ENCODE peak calls at places on chromosomes 4 and X, in six cellular contexts. One of them, this sample, is unnamed.

GRCh38 chr4:142411993-142412392 is 434.1 kb downstream of the INPP4B start:
- DNase-seq in HepG2: no peak
- DNase-seq in GM12878: no peak
- DNase-seq in IMR-90: no peak
- DNase-seq in A549: no peak
- DNase-seq in SK-N-SH: no peak
- DNase-seq in this sample: no peak

GRCh38 chrX:46611658-46612362 is 38.2 kb downstream of the CHST7 start:
- DNase-seq in IMR-90: no peak
- DNase-seq in HepG2: no peak
- DNase-seq in GM12878: no peak
- DNase-seq in A549: no peak
- DNase-seq in SK-N-SH: no peak
- DNase-seq in this sample: no peak

GRCh38 chrX:122572461-122572860 is 611.6 kb upstream of the GRIA3 start:
- DNase-seq in IMR-90: peak
- DNase-seq in GM12878: no peak
- DNase-seq in A549: no peak
- DNase-seq in HepG2: no peak
- DNase-seq in SK-N-SH: no peak
- DNase-seq in this sample: no peak

GRCh38 chr4:83217721-83218522 is 66.7 kb downstream of the COQ2 start:
- DNase-seq in GM12878: peak
- DNase-seq in A549: no peak
- DNase-seq in IMR-90: no peak
- DNase-seq in HepG2: no peak
- DNase-seq in SK-N-SH: no peak
- DNase-seq in this sample: no peak

GRCh38 chr4:112938461-112939058 is 110.9 kb upstream of the ANK2 start:
- DNase-seq in GM12878: no peak
- DNase-seq in A549: peak
- DNase-seq in IMR-90: peak
- DNase-seq in HepG2: peak
- DNase-seq in SK-N-SH: peak
- DNase-seq in this sample: no peak

GRCh38 chr4:48698029-48698901 is 81.8 kb downstream of the FRYL start:
- DNase-seq in GM12878: no peak
- DNase-seq in SK-N-SH: no peak
- DNase-seq in IMR-90: peak
- DNase-seq in HepG2: peak
- DNase-seq in A549: peak
- DNase-seq in this sample: no peak

GRCh38 chr4:16693641-16694040 is 204.8 kb downstream of the LDB2 start:
- DNase-seq in SK-N-SH: no peak
- DNase-seq in HepG2: no peak
- DNase-seq in GM12878: no peak
- DNase-seq in IMR-90: no peak
- DNase-seq in A549: no peak
- DNase-seq in this sample: no peak

GRCh38 chrX:136199365-136199764 is 51.8 kb downstream of the MAP7D3 start:
- DNase-seq in IMR-90: peak
- DNase-seq in HepG2: no peak
- DNase-seq in GM12878: no peak
- DNase-seq in A549: no peak
- DNase-seq in SK-N-SH: no peak
- DNase-seq in this sample: no peak

GRCh38 chr4:14749910-14750309 is 252.4 kb upstream of the CPEB2 start:
- DNase-seq in IMR-90: no peak
- DNase-seq in A549: no peak
- DNase-seq in SK-N-SH: peak
- DNase-seq in GM12878: no peak
- DNase-seq in HepG2: no peak
- DNase-seq in this sample: no peak

GRCh38 chr4:137576437-137576836 is 44.1 kb upstream of the PCDH18 start:
- DNase-seq in IMR-90: peak
- DNase-seq in GM12878: no peak
- DNase-seq in HepG2: no peak
- DNase-seq in SK-N-SH: no peak
- DNase-seq in A549: no peak
- DNase-seq in this sample: no peak

GRCh38 chr4:102263024-102263787 is 82.1 kb downstream of the SLC39A8 start:
- DNase-seq in HepG2: peak
- DNase-seq in IMR-90: peak
- DNase-seq in GM12878: no peak
- DNase-seq in SK-N-SH: peak
- DNase-seq in A549: peak
- DNase-seq in this sample: no peak

GRCh38 chr4:37781134-37781455 is 45.4 kb upstream of the PGM2 start:
- DNase-seq in GM12878: no peak
- DNase-seq in HepG2: no peak
- DNase-seq in IMR-90: no peak
- DNase-seq in SK-N-SH: no peak
- DNase-seq in A549: no peak
- DNase-seq in this sample: no peak

GRCh38 chrX:87299563-87300160 is 217.9 kb upstream of the KLHL4 start:
- DNase-seq in A549: no peak
- DNase-seq in GM12878: no peak
- DNase-seq in HepG2: peak
- DNase-seq in SK-N-SH: no peak
- DNase-seq in IMR-90: peak
- DNase-seq in this sample: no peak

GRCh38 chrX:18288716-18289115 is 65.8 kb downstream of the SCML2 start:
- DNase-seq in GM12878: no peak
- DNase-seq in SK-N-SH: no peak
- DNase-seq in HepG2: no peak
- DNase-seq in A549: no peak
- DNase-seq in IMR-90: no peak
- DNase-seq in this sample: no peak

GRCh38 chr4:24197891-24198290 is 308.0 kb upstream of the PPARGC1A start:
- DNase-seq in IMR-90: peak
- DNase-seq in A549: no peak
- DNase-seq in SK-N-SH: no peak
- DNase-seq in HepG2: no peak
- DNase-seq in GM12878: no peak
- DNase-seq in this sample: no peak

GRCh38 chrX:104013158-104013557 is 350 bp downstream of the H2BW1 start:
- DNase-seq in GM12878: no peak
- DNase-seq in HepG2: no peak
- DNase-seq in SK-N-SH: no peak
- DNase-seq in A549: no peak
- DNase-seq in IMR-90: no peak
- DNase-seq in this sample: no peak

GRCh38 chr4:68469482-68469881 is 22.2 kb downstream of the TMPRSS11E start:
- DNase-seq in SK-N-SH: no peak
- DNase-seq in A549: no peak
- DNase-seq in GM12878: no peak
- DNase-seq in IMR-90: no peak
- DNase-seq in HepG2: no peak
- DNase-seq in this sample: no peak

GRCh38 chrX:9166566-9166909 is 132.6 kb upstream of the FAM9B start:
- DNase-seq in HepG2: no peak
- DNase-seq in GM12878: no peak
- DNase-seq in IMR-90: no peak
- DNase-seq in A549: peak
- DNase-seq in SK-N-SH: no peak
- DNase-seq in this sample: no peak

GRCh38 chr4:86564795-86565194 is 29.3 kb upstream of the PTPN13 start:
- DNase-seq in IMR-90: no peak
- DNase-seq in HepG2: no peak
- DNase-seq in SK-N-SH: no peak
- DNase-seq in A549: no peak
- DNase-seq in GM12878: no peak
- DNase-seq in this sample: no peak

GRCh38 chrX:77505227-77505626 is 58.0 kb downstream of the FGF16 start:
- DNase-seq in HepG2: peak
- DNase-seq in GM12878: no peak
- DNase-seq in IMR-90: peak
- DNase-seq in SK-N-SH: no peak
- DNase-seq in A549: no peak
- DNase-seq in this sample: no peak

GRCh38 chr4:1002131-1002630 is 9.0 kb upstream of the SLC26A1 start:
- DNase-seq in A549: no peak
- DNase-seq in GM12878: no peak
- DNase-seq in SK-N-SH: no peak
- DNase-seq in HepG2: no peak
- DNase-seq in IMR-90: no peak
- DNase-seq in this sample: no peak

GRCh38 chr4:176274441-176274840 is 5.4 kb upstream of the ASB5 start:
- DNase-seq in IMR-90: no peak
- DNase-seq in GM12878: no peak
- DNase-seq in HepG2: no peak
- DNase-seq in A549: no peak
- DNase-seq in SK-N-SH: no peak
- DNase-seq in this sample: no peak

GRCh38 chr4:103934178-103934789 is 214.5 kb upstream of the TACR3 start:
- DNase-seq in SK-N-SH: peak
- DNase-seq in HepG2: peak
- DNase-seq in GM12878: no peak
- DNase-seq in A549: no peak
- DNase-seq in IMR-90: peak
- DNase-seq in this sample: no peak

GRCh38 chr4:131013226-131013625 is 1917.3 kb downstream of the C4orf33 start:
- DNase-seq in SK-N-SH: no peak
- DNase-seq in GM12878: no peak
- DNase-seq in A549: no peak
- DNase-seq in HepG2: no peak
- DNase-seq in IMR-90: no peak
- DNase-seq in this sample: no peak

GRCh38 chr4:175947117-175947722 is 118.4 kb upstream of the WDR17 start:
- DNase-seq in SK-N-SH: no peak
- DNase-seq in GM12878: no peak
- DNase-seq in HepG2: peak
- DNase-seq in A549: no peak
- DNase-seq in IMR-90: peak
- DNase-seq in this sample: no peak

GRCh38 chrX:135389717-135390116 is 32.0 kb upstream of the SMIM10L2A start:
- DNase-seq in SK-N-SH: no peak
- DNase-seq in A549: peak
- DNase-seq in GM12878: no peak
- DNase-seq in HepG2: peak
- DNase-seq in IMR-90: no peak
- DNase-seq in this sample: no peak

GRCh38 chr4:128163177-128164117 is 102.3 kb downstream of the LARP1B start:
- DNase-seq in A549: peak
- DNase-seq in SK-N-SH: no peak
- DNase-seq in IMR-90: peak
- DNase-seq in HepG2: peak
- DNase-seq in GM12878: no peak
- DNase-seq in this sample: no peak

GRCh38 chr4:8846046-8846720 is 25.5 kb downstream of the HMX1 start:
- DNase-seq in A549: no peak
- DNase-seq in HepG2: no peak
- DNase-seq in GM12878: no peak
- DNase-seq in IMR-90: no peak
- DNase-seq in SK-N-SH: peak
- DNase-seq in this sample: no peak

GRCh38 chr4:168449740-168450442 is 30.4 kb downstream of the DDX60L start:
- DNase-seq in IMR-90: peak
- DNase-seq in GM12878: no peak
- DNase-seq in HepG2: no peak
- DNase-seq in A549: no peak
- DNase-seq in SK-N-SH: no peak
- DNase-seq in this sample: no peak

GRCh38 chr4:105605493-105605892 is 53.1 kb downstream of the ARHGEF38 start:
- DNase-seq in IMR-90: peak
- DNase-seq in HepG2: no peak
- DNase-seq in A549: no peak
- DNase-seq in SK-N-SH: no peak
- DNase-seq in GM12878: no peak
- DNase-seq in this sample: no peak

GRCh38 chr4:80374180-80374579 is 38.6 kb downstream of the CFAP299 start:
- DNase-seq in SK-N-SH: no peak
- DNase-seq in IMR-90: no peak
- DNase-seq in HepG2: no peak
- DNase-seq in GM12878: no peak
- DNase-seq in A549: no peak
- DNase-seq in this sample: no peak

DNA sequence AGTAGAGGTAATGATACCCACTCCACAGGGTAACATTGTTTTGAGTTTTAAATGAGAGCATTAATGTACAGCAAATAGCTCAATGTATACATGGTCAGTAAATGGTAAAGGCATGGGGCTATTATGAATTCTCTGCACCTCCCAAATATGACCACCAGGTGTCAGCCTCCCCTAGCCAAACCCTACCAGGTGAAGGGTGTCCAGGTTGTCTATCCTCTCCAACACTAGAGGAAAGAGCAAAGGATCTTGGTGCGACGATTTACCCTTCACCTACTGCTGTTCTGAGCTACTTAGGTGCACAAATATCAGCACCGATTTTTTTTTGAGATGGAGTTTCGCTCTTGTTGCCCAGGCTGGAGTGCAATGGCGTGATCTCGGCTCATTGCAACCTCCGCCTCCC is 26.5 kb upstream of the XIAP start:
- DNase-seq in IMR-90: peak
- DNase-seq in HepG2: peak
- DNase-seq in A549: peak
- DNase-seq in GM12878: peak
- DNase-seq in SK-N-SH: peak
- DNase-seq in this sample: peak
- TF ChIP-seq RFX5 in IMR-90: no peak
- TF ChIP-seq RFX5 in HepG2: no peak
- TF ChIP-seq RFX5 in A549: no peak
- TF ChIP-seq RFX5 in GM12878: no peak
- TF ChIP-seq RFX5 in SK-N-SH: no peak
- TF ChIP-seq RFX5 in this sample: no peak

GRCh38 chrX:102712967-102713677 is 874 bp downstream of the GPRASP2 start:
- DNase-seq in IMR-90: peak
- DNase-seq in SK-N-SH: peak
- DNase-seq in GM12878: no peak
- DNase-seq in HepG2: no peak
- DNase-seq in A549: peak
- DNase-seq in this sample: peak
- TF ChIP-seq RFX5 in IMR-90: no peak
- TF ChIP-seq RFX5 in SK-N-SH: no peak
- TF ChIP-seq RFX5 in GM12878: no peak
- TF ChIP-seq RFX5 in HepG2: no peak
- TF ChIP-seq RFX5 in A549: no peak
- TF ChIP-seq RFX5 in this sample: no peak

DNA sequence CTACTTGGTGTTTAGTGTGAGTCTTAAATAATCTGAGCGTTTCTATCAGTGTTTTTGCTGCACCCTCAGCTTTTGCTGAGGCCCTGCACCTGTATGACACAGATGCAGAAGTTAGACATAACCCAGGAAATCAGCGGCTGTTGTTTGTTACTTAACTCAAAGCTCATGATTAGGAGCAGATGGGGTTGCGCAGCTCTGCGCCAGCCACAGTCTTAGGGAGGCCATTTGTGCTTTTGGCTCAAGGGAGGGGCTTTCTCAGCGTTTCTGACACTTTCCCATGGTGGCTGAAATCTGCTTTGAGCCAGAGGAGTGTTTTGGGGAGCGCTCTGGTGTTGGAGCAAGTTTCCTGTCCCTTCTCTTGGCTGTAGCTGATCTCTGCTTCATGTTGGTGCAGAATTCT is 433.8 kb downstream of the NAF1 start:
- DNase-seq in HepG2: no peak
- DNase-seq in A549: no peak
- DNase-seq in SK-N-SH: no peak
- DNase-seq in IMR-90: no peak
- DNase-seq in GM12878: no peak
- DNase-seq in this sample: no peak
- TF ChIP-seq RFX5 in HepG2: no peak
- TF ChIP-seq RFX5 in A549: no peak
- TF ChIP-seq RFX5 in SK-N-SH: no peak
- TF ChIP-seq RFX5 in IMR-90: no peak
- TF ChIP-seq RFX5 in GM12878: no peak
- TF ChIP-seq RFX5 in this sample: no peak

GRCh38 chr4:123741906-123742305 is 345.3 kb downstream of the SPRY1 start:
- DNase-seq in GM12878: no peak
- DNase-seq in A549: no peak
- DNase-seq in IMR-90: peak
- DNase-seq in HepG2: no peak
- DNase-seq in SK-N-SH: no peak
- DNase-seq in this sample: no peak
- TF ChIP-seq RFX5 in GM12878: no peak
- TF ChIP-seq RFX5 in A549: no peak
- TF ChIP-seq RFX5 in IMR-90: no peak
- TF ChIP-seq RFX5 in HepG2: no peak
- TF ChIP-seq RFX5 in SK-N-SH: no peak
- TF ChIP-seq RFX5 in this sample: no peak

This sample was measured in H1.